ENCODE peak calls at places on chromosomes 7 and 10, in six cellular contexts. J, H, Q, I, E and Z are unnamed samples.

GRCh38 chr7:77442631-77443420 is 26.7 kb upstream of the GSAP start:
- DNase-seq in J (no peak), H (no peak), Q (no peak), I (no peak), E (no peak), Z (no peak)

GRCh38 chr10:67262675-67263074 is 336.8 kb downstream of the LRRTM3 start:
- DNase-seq in J (no peak), H (no peak), Q (no peak), I (no peak), E (no peak), Z (no peak)

GRCh38 chr10:13812804-13813203 is 226.0 kb downstream of the PRPF18 start:
- DNase-seq in J (no peak), H (no peak), Q (no peak), I (no peak), E (no peak), Z (no peak)

GRCh38 chr10:5198386-5198785 is 1.7 kb downstream of the AKR1C4 start:
- DNase-seq in J (no peak), H (no peak), Q (no peak), I (no peak), E (no peak), Z (no peak)

GRCh38 chr7:142328006-142328405 is 70.1 kb upstream of the PRSS58 start:
- DNase-seq in J (peak), H (no peak), Q (no peak), I (no peak), E (no peak), Z (no peak)

GRCh38 chr10:62903828-62904227 is 87.7 kb upstream of the EGR2 start:
- DNase-seq in J (no peak), H (no peak), Q (no peak), I (no peak), E (no peak), Z (no peak)

GRCh38 chr7:70681111-70681846 is 450.7 kb upstream of the GALNT17 start:
- DNase-seq in J (no peak), H (no peak), Q (no peak), I (no peak), E (no peak), Z (no peak)

GRCh38 chr10:86813101-86813500 is 56.7 kb downstream of the BMPR1A start:
- DNase-seq in J (no peak), H (no peak), Q (no peak), I (no peak), E (no peak), Z (no peak)